ENCODE peak calls at places on chromosomes 7 and 10, in five cellular contexts. One of them, this sample, is unnamed.

GRCh38 chr10:116667484-116667883 is 46.7 kb downstream of the PNLIPRP2 start:
- DNase-seq in MG63: no peak
- DNase-seq in stimulated activated CD4-positive, alpha-beta T cell treated with anti-CD3 and anti-CD28 coated beads, Interleukin-2, amount 100 ng/mL, for 24 hours: no peak
- DNase-seq in fibroblast of lung: no peak
- DNase-seq in transverse colon: no peak
- DNase-seq in this sample: no peak

GRCh38 chr7:70349819-70350218 is 751.5 kb downstream of the AUTS2 start:
- DNase-seq in fibroblast of lung: no peak
- DNase-seq in MG63: no peak
- DNase-seq in transverse colon: no peak
- DNase-seq in stimulated activated CD4-positive, alpha-beta T cell treated with anti-CD3 and anti-CD28 coated beads, Interleukin-2, amount 100 ng/mL, for 24 hours: no peak
- DNase-seq in this sample: no peak

GRCh38 chr10:17062493-17063487 is 66.8 kb downstream of the CUBN start:
- DNase-seq in stimulated activated CD4-positive, alpha-beta T cell treated with anti-CD3 and anti-CD28 coated beads, Interleukin-2, amount 100 ng/mL, for 24 hours: no peak
- DNase-seq in MG63: peak; percentile 88
- DNase-seq in transverse colon: no peak
- DNase-seq in fibroblast of lung: peak; percentile 94
- DNase-seq in this sample: no peak

GRCh38 chr7:106283831-106284515 is 810 bp downstream of the NAMPT start:
- DNase-seq in MG63: peak; percentile 34
- DNase-seq in fibroblast of lung: peak; percentile 43
- DNase-seq in stimulated activated CD4-positive, alpha-beta T cell treated with anti-CD3 and anti-CD28 coated beads, Interleukin-2, amount 100 ng/mL, for 24 hours: peak; percentile 56
- DNase-seq in transverse colon: peak; percentile 65
- DNase-seq in this sample: peak; percentile 11

GRCh38 chr7:92058040-92058439 is 76.2 kb downstream of the CYP51A1 start:
- DNase-seq in transverse colon: no peak
- DNase-seq in stimulated activated CD4-positive, alpha-beta T cell treated with anti-CD3 and anti-CD28 coated beads, Interleukin-2, amount 100 ng/mL, for 24 hours: no peak
- DNase-seq in fibroblast of lung: peak; percentile 7
- DNase-seq in MG63: no peak
- DNase-seq in this sample: no peak

GRCh38 chr10:102665904-102666509 is 21.7 kb downstream of the TRIM8 start:
- DNase-seq in MG63: no peak
- DNase-seq in transverse colon: no peak
- DNase-seq in stimulated activated CD4-positive, alpha-beta T cell treated with anti-CD3 and anti-CD28 coated beads, Interleukin-2, amount 100 ng/mL, for 24 hours: no peak
- DNase-seq in fibroblast of lung: no peak
- DNase-seq in this sample: no peak

GRCh38 chr10:4028027-4028471 is 243.0 kb upstream of the KLF6 start:
- DNase-seq in fibroblast of lung: peak; percentile 20
- DNase-seq in MG63: no peak
- DNase-seq in transverse colon: no peak
- DNase-seq in stimulated activated CD4-positive, alpha-beta T cell treated with anti-CD3 and anti-CD28 coated beads, Interleukin-2, amount 100 ng/mL, for 24 hours: no peak
- DNase-seq in this sample: no peak

GRCh38 chr7:64174941-64175340 is 32.1 kb upstream of the ZNF735 start:
- DNase-seq in fibroblast of lung: no peak
- DNase-seq in MG63: no peak
- DNase-seq in transverse colon: no peak
- DNase-seq in stimulated activated CD4-positive, alpha-beta T cell treated with anti-CD3 and anti-CD28 coated beads, Interleukin-2, amount 100 ng/mL, for 24 hours: no peak
- DNase-seq in this sample: no peak

GRCh38 chr7:18900236-18900635 is 217.2 kb downstream of the TWIST1 start:
- DNase-seq in fibroblast of lung: no peak
- DNase-seq in MG63: no peak
- DNase-seq in stimulated activated CD4-positive, alpha-beta T cell treated with anti-CD3 and anti-CD28 coated beads, Interleukin-2, amount 100 ng/mL, for 24 hours: no peak
- DNase-seq in transverse colon: no peak
- DNase-seq in this sample: no peak

GRCh38 chr7:124603066-124603465 is 162.5 kb downstream of the GPR37 start:
- DNase-seq in fibroblast of lung: no peak
- DNase-seq in MG63: no peak
- DNase-seq in stimulated activated CD4-positive, alpha-beta T cell treated with anti-CD3 and anti-CD28 coated beads, Interleukin-2, amount 100 ng/mL, for 24 hours: no peak
- DNase-seq in transverse colon: no peak
- DNase-seq in this sample: no peak

GRCh38 chr7:106346678-106347217 is 62.0 kb upstream of the NAMPT start:
- DNase-seq in fibroblast of lung: peak; percentile 95
- DNase-seq in transverse colon: no peak
- DNase-seq in stimulated activated CD4-positive, alpha-beta T cell treated with anti-CD3 and anti-CD28 coated beads, Interleukin-2, amount 100 ng/mL, for 24 hours: peak; percentile 53
- DNase-seq in MG63: peak; percentile 4
- DNase-seq in this sample: peak; percentile 28

GRCh38 chr7:157558061-157558460 is 221.3 kb downstream of the DNAJB6 start:
- DNase-seq in fibroblast of lung: no peak
- DNase-seq in MG63: no peak
- DNase-seq in stimulated activated CD4-positive, alpha-beta T cell treated with anti-CD3 and anti-CD28 coated beads, Interleukin-2, amount 100 ng/mL, for 24 hours: no peak
- DNase-seq in transverse colon: no peak
- DNase-seq in this sample: no peak

GRCh38 chr10:34535872-34536271 is 279.2 kb downstream of the PARD3 start:
- DNase-seq in transverse colon: no peak
- DNase-seq in fibroblast of lung: no peak
- DNase-seq in stimulated activated CD4-positive, alpha-beta T cell treated with anti-CD3 and anti-CD28 coated beads, Interleukin-2, amount 100 ng/mL, for 24 hours: no peak
- DNase-seq in MG63: no peak
- DNase-seq in this sample: no peak

GRCh38 chr7:129952653-129953560 is at the start of gene UBE2H:
- DNase-seq in stimulated activated CD4-positive, alpha-beta T cell treated with anti-CD3 and anti-CD28 coated beads, Interleukin-2, amount 100 ng/mL, for 24 hours: peak; percentile 94
- DNase-seq in transverse colon: peak; percentile 94
- DNase-seq in MG63: peak; percentile 81
- DNase-seq in fibroblast of lung: peak; percentile 86
- DNase-seq in this sample: peak; percentile 82

GRCh38 chr10:92916433-92916832 is 68.1 kb downstream of the EXOC6 start:
- DNase-seq in stimulated activated CD4-positive, alpha-beta T cell treated with anti-CD3 and anti-CD28 coated beads, Interleukin-2, amount 100 ng/mL, for 24 hours: no peak
- DNase-seq in MG63: no peak
- DNase-seq in transverse colon: no peak
- DNase-seq in fibroblast of lung: no peak
- DNase-seq in this sample: no peak

GRCh38 chr10:43263551-43264323 is 3.1 kb downstream of the RASGEF1A start:
- DNase-seq in fibroblast of lung: no peak
- DNase-seq in stimulated activated CD4-positive, alpha-beta T cell treated with anti-CD3 and anti-CD28 coated beads, Interleukin-2, amount 100 ng/mL, for 24 hours: peak; percentile 15
- DNase-seq in transverse colon: peak; percentile 5
- DNase-seq in MG63: no peak
- DNase-seq in this sample: no peak

GRCh38 chr7:138455609-138456008 is 4.5 kb upstream of the TRIM24 start:
- DNase-seq in MG63: no peak
- DNase-seq in transverse colon: no peak
- DNase-seq in fibroblast of lung: no peak
- DNase-seq in stimulated activated CD4-positive, alpha-beta T cell treated with anti-CD3 and anti-CD28 coated beads, Interleukin-2, amount 100 ng/mL, for 24 hours: no peak
- DNase-seq in this sample: no peak

GRCh38 chr10:64574371-64574770 is 1053.2 kb downstream of the REEP3 start:
- DNase-seq in MG63: no peak
- DNase-seq in transverse colon: no peak
- DNase-seq in fibroblast of lung: no peak
- DNase-seq in stimulated activated CD4-positive, alpha-beta T cell treated with anti-CD3 and anti-CD28 coated beads, Interleukin-2, amount 100 ng/mL, for 24 hours: no peak
- DNase-seq in this sample: no peak

GRCh38 chr10:30803901-30804322 is 174.4 kb upstream of the LYZL2 start:
- DNase-seq in MG63: peak; percentile 28
- DNase-seq in stimulated activated CD4-positive, alpha-beta T cell treated with anti-CD3 and anti-CD28 coated beads, Interleukin-2, amount 100 ng/mL, for 24 hours: no peak
- DNase-seq in fibroblast of lung: peak; percentile 77
- DNase-seq in transverse colon: no peak
- DNase-seq in this sample: no peak

GRCh38 chr10:104339469-104340098 is 1.3 kb upstream of the ITPRIP start:
- DNase-seq in MG63: peak; percentile 75
- DNase-seq in transverse colon: peak; percentile 43
- DNase-seq in stimulated activated CD4-positive, alpha-beta T cell treated with anti-CD3 and anti-CD28 coated beads, Interleukin-2, amount 100 ng/mL, for 24 hours: no peak
- DNase-seq in fibroblast of lung: peak; percentile 82
- DNase-seq in this sample: no peak

GRCh38 chr10:71766717-71767419 is 6.5 kb downstream of the VSIR start:
- DNase-seq in fibroblast of lung: peak; percentile 98
- DNase-seq in stimulated activated CD4-positive, alpha-beta T cell treated with anti-CD3 and anti-CD28 coated beads, Interleukin-2, amount 100 ng/mL, for 24 hours: no peak
- DNase-seq in transverse colon: peak; percentile 93
- DNase-seq in MG63: peak; percentile 97
- DNase-seq in this sample: no peak

GRCh38 chr7:33754933-33755928 is 150.1 kb upstream of the BMPER start:
- DNase-seq in stimulated activated CD4-positive, alpha-beta T cell treated with anti-CD3 and anti-CD28 coated beads, Interleukin-2, amount 100 ng/mL, for 24 hours: no peak
- DNase-seq in MG63: no peak
- DNase-seq in transverse colon: no peak
- DNase-seq in fibroblast of lung: no peak
- DNase-seq in this sample: no peak

GRCh38 chr7:131735151-131735550 is 178.7 kb upstream of the PODXL start:
- DNase-seq in stimulated activated CD4-positive, alpha-beta T cell treated with anti-CD3 and anti-CD28 coated beads, Interleukin-2, amount 100 ng/mL, for 24 hours: no peak
- DNase-seq in transverse colon: no peak
- DNase-seq in MG63: no peak
- DNase-seq in fibroblast of lung: no peak
- DNase-seq in this sample: no peak

GRCh38 chr7:106643189-106643588 is 17.8 kb downstream of the CCDC71L start:
- DNase-seq in stimulated activated CD4-positive, alpha-beta T cell treated with anti-CD3 and anti-CD28 coated beads, Interleukin-2, amount 100 ng/mL, for 24 hours: no peak
- DNase-seq in MG63: no peak
- DNase-seq in fibroblast of lung: no peak
- DNase-seq in transverse colon: no peak
- DNase-seq in this sample: no peak

GRCh38 chr10:11776080-11776479 is 33.9 kb downstream of the ECHDC3 start:
- DNase-seq in stimulated activated CD4-positive, alpha-beta T cell treated with anti-CD3 and anti-CD28 coated beads, Interleukin-2, amount 100 ng/mL, for 24 hours: no peak
- DNase-seq in MG63: no peak
- DNase-seq in fibroblast of lung: peak; percentile 35
- DNase-seq in transverse colon: no peak
- DNase-seq in this sample: no peak

GRCh38 chr7:135774284-135774683 is 25.7 kb upstream of the FAM180A start:
- DNase-seq in fibroblast of lung: peak; percentile 91
- DNase-seq in stimulated activated CD4-positive, alpha-beta T cell treated with anti-CD3 and anti-CD28 coated beads, Interleukin-2, amount 100 ng/mL, for 24 hours: no peak
- DNase-seq in MG63: peak; percentile 57
- DNase-seq in transverse colon: peak; percentile 20
- DNase-seq in this sample: no peak

GRCh38 chr10:2895616-2896196 is 171.6 kb upstream of the PFKP start:
- DNase-seq in transverse colon: no peak
- DNase-seq in fibroblast of lung: no peak
- DNase-seq in stimulated activated CD4-positive, alpha-beta T cell treated with anti-CD3 and anti-CD28 coated beads, Interleukin-2, amount 100 ng/mL, for 24 hours: no peak
- DNase-seq in MG63: no peak
- DNase-seq in this sample: no peak

GRCh38 chr7:94161476-94161875 is 157.3 kb upstream of the BET1 start:
- DNase-seq in MG63: no peak
- DNase-seq in fibroblast of lung: no peak
- DNase-seq in transverse colon: no peak
- DNase-seq in stimulated activated CD4-positive, alpha-beta T cell treated with anti-CD3 and anti-CD28 coated beads, Interleukin-2, amount 100 ng/mL, for 24 hours: no peak
- DNase-seq in this sample: no peak

GRCh38 chr10:48509974-48510692 is 94.7 kb downstream of the ARHGAP22 start:
- DNase-seq in fibroblast of lung: no peak
- DNase-seq in stimulated activated CD4-positive, alpha-beta T cell treated with anti-CD3 and anti-CD28 coated beads, Interleukin-2, amount 100 ng/mL, for 24 hours: no peak
- DNase-seq in transverse colon: no peak
- DNase-seq in MG63: no peak
- DNase-seq in this sample: no peak

GRCh38 chr7:25632616-25633015 is 404.3 kb upstream of the NPVF start:
- DNase-seq in fibroblast of lung: no peak
- DNase-seq in stimulated activated CD4-positive, alpha-beta T cell treated with anti-CD3 and anti-CD28 coated beads, Interleukin-2, amount 100 ng/mL, for 24 hours: no peak
- DNase-seq in transverse colon: no peak
- DNase-seq in MG63: no peak
- DNase-seq in this sample: no peak

GRCh38 chr7:40015790-40016296 is 65.8 kb downstream of the CDK13 start:
- DNase-seq in fibroblast of lung: peak; percentile 59
- DNase-seq in MG63: peak; percentile 15
- DNase-seq in stimulated activated CD4-positive, alpha-beta T cell treated with anti-CD3 and anti-CD28 coated beads, Interleukin-2, amount 100 ng/mL, for 24 hours: no peak
- DNase-seq in transverse colon: peak; percentile 31
- DNase-seq in this sample: no peak

GRCh38 chr10:129531195-129531968 is 64.3 kb downstream of the MGMT start:
- DNase-seq in transverse colon: no peak
- DNase-seq in fibroblast of lung: peak; percentile 79
- DNase-seq in MG63: no peak
- DNase-seq in stimulated activated CD4-positive, alpha-beta T cell treated with anti-CD3 and anti-CD28 coated beads, Interleukin-2, amount 100 ng/mL, for 24 hours: no peak
- DNase-seq in this sample: no peak

GRCh38 chr7:123615344-123615743 is 13.7 kb downstream of the ASB15 start:
- DNase-seq in transverse colon: no peak
- DNase-seq in MG63: no peak
- DNase-seq in fibroblast of lung: peak; percentile 75
- DNase-seq in stimulated activated CD4-positive, alpha-beta T cell treated with anti-CD3 and anti-CD28 coated beads, Interleukin-2, amount 100 ng/mL, for 24 hours: no peak
- DNase-seq in this sample: no peak

GRCh38 chr7:120054376-120055100 is 218.4 kb upstream of the KCND2 start:
- DNase-seq in transverse colon: no peak
- DNase-seq in MG63: no peak
- DNase-seq in stimulated activated CD4-positive, alpha-beta T cell treated with anti-CD3 and anti-CD28 coated beads, Interleukin-2, amount 100 ng/mL, for 24 hours: no peak
- DNase-seq in fibroblast of lung: peak; percentile 11
- DNase-seq in this sample: no peak

GRCh38 chr7:159211540-159212182 is 67.0 kb upstream of the VIPR2 start:
- DNase-seq in stimulated activated CD4-positive, alpha-beta T cell treated with anti-CD3 and anti-CD28 coated beads, Interleukin-2, amount 100 ng/mL, for 24 hours: no peak
- DNase-seq in MG63: no peak
- DNase-seq in transverse colon: no peak
- DNase-seq in fibroblast of lung: no peak
- DNase-seq in this sample: no peak

GRCh38 chr10:91196268-91197043 is 24.0 kb upstream of the PCGF5 start:
- DNase-seq in MG63: no peak
- DNase-seq in transverse colon: no peak
- DNase-seq in stimulated activated CD4-positive, alpha-beta T cell treated with anti-CD3 and anti-CD28 coated beads, Interleukin-2, amount 100 ng/mL, for 24 hours: no peak
- DNase-seq in fibroblast of lung: peak; percentile 15
- DNase-seq in this sample: no peak

GRCh38 chr10:28120043-28120749 is 121.3 kb upstream of the ODAD2 start:
- DNase-seq in transverse colon: no peak
- DNase-seq in MG63: peak; percentile 48
- DNase-seq in fibroblast of lung: no peak
- DNase-seq in stimulated activated CD4-positive, alpha-beta T cell treated with anti-CD3 and anti-CD28 coated beads, Interleukin-2, amount 100 ng/mL, for 24 hours: no peak
- DNase-seq in this sample: no peak